ENCODE peak calls at places on chromosomes 13 and 19, in seven cellular contexts. S, N, I, M, R, Y and L are unnamed samples.

GRCh38 chr19:12801466-12802266 is at the start of the genes PRDX2 and THSD8:
- DNase-seq in S (peak; percentile 85), N (peak; percentile 77), I (peak; percentile 50), M (peak; percentile 82), R (peak; percentile 87), Y (peak; percentile 92), L (peak; percentile 87)

GRCh38 chr13:31038834-31039552 is 106.5 kb downstream of the TEX26 start:
- DNase-seq in S (no peak), N (no peak), I (no peak), M (no peak), R (no peak), Y (no peak), L (peak; percentile 35)

GRCh38 chr13:51222510-51223283 is 499 bp downstream of the FAM124A start:
- DNase-seq in S (no peak), N (no peak), I (no peak), M (peak; percentile 28), R (no peak), Y (no peak), L (peak; percentile 29)

GRCh38 chr13:50085063-50085462 is 69.8 kb downstream of the KCNRG start:
- DNase-seq in S (no peak), N (no peak), I (no peak), M (no peak), R (no peak), Y (no peak), L (no peak)

GRCh38 chr19:46328079-46328478 is 18.8 kb upstream of the PPP5C start:
- DNase-seq in S (no peak), N (no peak), I (no peak), M (no peak), R (no peak), Y (no peak), L (no peak)

GRCh38 chr19:22622901-22623840 is 11.0 kb upstream of the ZNF492 start:
- DNase-seq in S (peak; percentile 34), N (no peak), I (no peak), M (no peak), R (no peak), Y (peak; percentile 49), L (no peak)

GRCh38 chr13:98173431-98173921 is 3.6 kb downstream of the RNF113B start:
- DNase-seq in S (no peak), N (no peak), I (no peak), M (no peak), R (no peak), Y (no peak), L (no peak)

GRCh38 chr13:91375119-91375729 is 23.2 kb upstream of the GPC5 start:
- DNase-seq in S (no peak), N (no peak), I (no peak), M (no peak), R (no peak), Y (no peak), L (peak; percentile 51)

GRCh38 chr13:44218501-44219240 is 155.0 kb upstream of the SERP2 start:
- DNase-seq in S (peak; percentile 60), N (no peak), I (no peak), M (no peak), R (peak; percentile 89), Y (peak; percentile 88), L (no peak)

GRCh38 chr19:2543463-2544442 is 67.8 kb downstream of the GADD45B start:
- DNase-seq in S (peak; percentile 91), N (peak; percentile 94), I (peak; percentile 30), M (peak; percentile 91), R (peak; percentile 91), Y (peak; percentile 93), L (peak; percentile 76)

GRCh38 chr19:48095637-48096175 is 14.9 kb downstream of the PLA2G4C start:
- DNase-seq in S (no peak), N (no peak), I (no peak), M (no peak), R (no peak), Y (no peak), L (no peak)

GRCh38 chr13:106466691-106467405 is 68.6 kb downstream of the EFNB2 start:
- DNase-seq in S (no peak), N (no peak), I (no peak), M (no peak), R (no peak), Y (no peak), L (no peak)

GRCh38 chr19:13906910-13907309 is 909 bp downstream of the CC2D1A start:
- DNase-seq in S (no peak), N (no peak), I (no peak), M (no peak), R (no peak), Y (no peak), L (no peak)

GRCh38 chr19:4369109-4369887 is 25.9 kb downstream of the MPND start:
- DNase-seq in S (peak; percentile 70), N (peak; percentile 62), I (peak; percentile 23), M (no peak), R (peak; percentile 83), Y (peak; percentile 89), L (peak; percentile 83)

GRCh38 chr19:4066176-4066606 is 508 bp downstream of the ZBTB7A start:
- DNase-seq in S (no peak), N (no peak), I (peak; percentile 45), M (no peak), R (no peak), Y (peak; percentile 84), L (no peak)

GRCh38 chr19:55692681-55693081 is 17.7 kb downstream of the EPN1 start:
- DNase-seq in S (no peak), N (no peak), I (no peak), M (no peak), R (no peak), Y (no peak), L (no peak)

GRCh38 chr19:47598407-47599349 is 10.3 kb upstream of the BICRA start:
- DNase-seq in S (peak; percentile 43), N (peak; percentile 78), I (no peak), M (peak; percentile 76), R (peak; percentile 41), Y (no peak), L (no peak)

GRCh38 chr19:15288146-15288963 is 44.0 kb downstream of the BRD4 start:
- DNase-seq in S (no peak), N (no peak), I (no peak), M (no peak), R (peak; percentile 41), Y (no peak), L (no peak)

GRCh38 chr13:72255908-72256307 is 388.9 kb upstream of the DACH1 start:
- DNase-seq in S (no peak), N (peak; percentile 75), I (no peak), M (peak; percentile 58), R (no peak), Y (no peak), L (no peak)

GRCh38 chr13:29006359-29006850 is 186.3 kb downstream of the MTUS2 start:
- DNase-seq in S (no peak), N (no peak), I (no peak), M (no peak), R (no peak), Y (no peak), L (no peak)

GRCh38 chr19:8081569-8082550 is 29.3 kb downstream of the CCL25 start:
- DNase-seq in S (no peak), N (no peak), I (no peak), M (no peak), R (no peak), Y (no peak), L (no peak)

GRCh38 chr19:36113895-36114762 is 546 bp downstream of the POLR2I start:
- DNase-seq in S (peak; percentile 43), N (peak; percentile 64), I (no peak), M (peak; percentile 51), R (peak; percentile 40), Y (no peak), L (peak; percentile 47)
- TF ChIP-seq CTCF in S (no peak), N (peak; percentile 50), I (no peak), M (no peak), R (no peak), Y (no peak), L (no peak)

GRCh38 chr13:99528547-99528946 is 27.3 kb downstream of the TM9SF2 start:
- DNase-seq in S (no peak), N (no peak), I (no peak), M (no peak), R (no peak), Y (no peak), L (peak; percentile 25)
- TF ChIP-seq CTCF in S (no peak), N (peak; percentile 38), I (peak; percentile 32), M (no peak), R (no peak), Y (no peak), L (peak; percentile 16)

GRCh38 chr19:6811906-6812305 is 39.4 kb downstream of the VAV1 start:
- DNase-seq in S (no peak), N (peak; percentile 38), I (no peak), M (no peak), R (no peak), Y (no peak), L (no peak)

GRCh38 chr19:6811378-6811777 is 38.9 kb downstream of the VAV1 start:
- DNase-seq in S (no peak), N (no peak), I (no peak), M (no peak), R (no peak), Y (no peak), L (no peak)

GRCh38 chr19:6809262-6809661 is 36.8 kb downstream of the VAV1 start:
- DNase-seq in S (no peak), N (no peak), I (no peak), M (no peak), R (no peak), Y (no peak), L (no peak)

GRCh38 chr19:6813659-6814058 is 41.2 kb downstream of the VAV1 start:
- DNase-seq in S (no peak), N (no peak), I (no peak), M (no peak), R (no peak), Y (no peak), L (no peak)

DNA sequence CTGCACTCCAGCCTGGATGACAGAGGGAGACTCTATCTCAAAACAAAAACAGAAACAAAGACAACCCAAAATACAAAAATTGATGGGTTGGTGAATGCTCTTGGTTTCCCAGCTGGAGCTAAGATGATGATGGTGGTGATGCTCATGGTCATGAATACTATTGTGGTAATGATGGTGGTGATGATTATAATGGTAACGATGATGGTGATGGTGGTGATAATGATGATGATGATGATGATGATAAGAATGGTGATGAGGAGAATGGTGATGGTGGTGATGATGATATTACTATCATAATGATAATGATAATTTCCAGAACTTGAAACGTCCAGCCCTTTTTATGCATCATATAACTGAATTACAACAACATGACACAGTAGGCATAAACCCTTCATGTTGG is 40.1 kb downstream of the VAV1 start:
- DNase-seq in S (no peak), N (no peak), I (no peak), M (no peak), R (no peak), Y (no peak), L (no peak)
- TF ChIP-seq CTCF in S (no peak), N (no peak), I (no peak), M (no peak), R (no peak), Y (no peak), L (no peak)

DNA sequence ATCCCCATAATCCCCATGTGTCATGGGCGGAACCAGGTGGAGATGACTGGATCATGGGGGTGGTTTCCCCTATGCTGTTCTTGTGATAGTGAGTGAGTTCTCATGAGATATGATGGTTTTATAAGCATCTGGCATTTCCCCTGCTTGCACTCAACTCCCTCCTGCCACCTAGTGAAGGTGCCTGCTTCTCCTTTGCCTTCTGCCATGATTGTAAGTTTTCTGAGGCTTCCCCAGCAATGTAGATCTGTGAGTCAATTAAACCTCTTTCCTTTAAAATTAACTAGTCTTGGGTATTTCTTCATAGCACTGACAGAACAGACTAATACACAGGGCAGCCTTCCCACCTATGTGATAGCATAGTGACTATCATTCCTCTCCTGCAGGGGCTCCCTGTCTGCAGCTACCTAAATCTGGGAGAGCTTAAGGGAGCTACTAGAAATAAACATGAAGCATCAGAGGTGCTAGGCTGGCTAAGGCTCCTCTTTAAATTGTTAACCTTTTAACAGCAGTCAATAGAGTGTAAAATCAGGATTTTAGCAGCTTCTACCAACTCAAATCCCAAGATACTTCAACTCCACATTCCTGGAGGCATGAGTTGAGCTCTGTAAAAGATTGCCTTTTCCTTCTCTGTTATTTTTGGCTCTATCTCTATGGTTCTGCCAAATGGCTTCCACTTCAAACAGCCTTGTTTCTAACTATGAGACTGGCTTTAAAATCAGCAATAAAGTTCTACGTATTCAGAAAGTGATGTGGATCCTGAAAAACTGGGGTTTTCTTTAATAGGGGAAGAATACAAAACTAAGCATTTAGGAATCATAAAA is 112.3 kb downstream of the VWA8 start:
- DNase-seq in S (no peak), N (no peak), I (no peak), M (no peak), R (no peak), Y (no peak), L (no peak)
- TF ChIP-seq CTCF in S (peak; percentile 19), N (peak; percentile 49), I (no peak), M (no peak), R (no peak), Y (no peak), L (no peak)